ENCODE peak calls at places on chromosomes 16 and 17, in seven cellular contexts. One of them, this sample, is unnamed.

GRCh38 chr16:89883346-89884040 is 10.1 kb downstream of the TCF25 start:
- DNase-seq in AG09319: no peak
- DNase-seq in mucosa of descending colon: no peak
- DNase-seq in left lung: no peak
- DNase-seq in left ventricle myocardium inferior: no peak
- DNase-seq in prostate gland: no peak
- DNase-seq in neural crest cell: no peak
- DNase-seq in this sample: no peak

GRCh38 chr17:72287586-72287985 is 166.8 kb downstream of the SOX9 start:
- DNase-seq in AG09319: no peak
- DNase-seq in mucosa of descending colon: no peak
- DNase-seq in left lung: no peak
- DNase-seq in left ventricle myocardium inferior: no peak
- DNase-seq in prostate gland: peak
- DNase-seq in neural crest cell: no peak
- DNase-seq in this sample: no peak

GRCh38 chr16:86374603-86375002 is 135.7 kb upstream of the FOXF1 start:
- DNase-seq in AG09319: no peak
- DNase-seq in mucosa of descending colon: no peak
- DNase-seq in left lung: no peak
- DNase-seq in left ventricle myocardium inferior: no peak
- DNase-seq in prostate gland: no peak
- DNase-seq in neural crest cell: no peak
- DNase-seq in this sample: no peak

GRCh38 chr17:37701424-37702020 is 43.3 kb downstream of the HNF1B start:
- DNase-seq in AG09319: no peak
- DNase-seq in mucosa of descending colon: no peak
- DNase-seq in left lung: no peak
- DNase-seq in left ventricle myocardium inferior: no peak
- DNase-seq in prostate gland: no peak
- DNase-seq in neural crest cell: peak
- DNase-seq in this sample: no peak

GRCh38 chr17:68176770-68177169 is 71.1 kb upstream of the AMZ2 start:
- DNase-seq in AG09319: no peak
- DNase-seq in mucosa of descending colon: no peak
- DNase-seq in left lung: no peak
- DNase-seq in left ventricle myocardium inferior: no peak
- DNase-seq in prostate gland: no peak
- DNase-seq in neural crest cell: no peak
- DNase-seq in this sample: no peak

GRCh38 chr16:9091867-9092281 is 430 bp downstream of the HAPSTR1 start:
- DNase-seq in AG09319: no peak
- DNase-seq in mucosa of descending colon: peak
- DNase-seq in left lung: no peak
- DNase-seq in left ventricle myocardium inferior: peak
- DNase-seq in prostate gland: peak
- DNase-seq in neural crest cell: peak
- DNase-seq in this sample: peak

GRCh38 chr17:65362826-65363225 is 198.6 kb downstream of the AXIN2 start:
- DNase-seq in AG09319: no peak
- DNase-seq in mucosa of descending colon: no peak
- DNase-seq in left lung: no peak
- DNase-seq in left ventricle myocardium inferior: no peak
- DNase-seq in prostate gland: no peak
- DNase-seq in neural crest cell: no peak
- DNase-seq in this sample: no peak

GRCh38 chr17:49841548-49841947 is 6.3 kb downstream of the TAC4 start:
- DNase-seq in AG09319: no peak
- DNase-seq in mucosa of descending colon: no peak
- DNase-seq in left lung: no peak
- DNase-seq in left ventricle myocardium inferior: no peak
- DNase-seq in prostate gland: no peak
- DNase-seq in neural crest cell: no peak
- DNase-seq in this sample: no peak

DNA sequence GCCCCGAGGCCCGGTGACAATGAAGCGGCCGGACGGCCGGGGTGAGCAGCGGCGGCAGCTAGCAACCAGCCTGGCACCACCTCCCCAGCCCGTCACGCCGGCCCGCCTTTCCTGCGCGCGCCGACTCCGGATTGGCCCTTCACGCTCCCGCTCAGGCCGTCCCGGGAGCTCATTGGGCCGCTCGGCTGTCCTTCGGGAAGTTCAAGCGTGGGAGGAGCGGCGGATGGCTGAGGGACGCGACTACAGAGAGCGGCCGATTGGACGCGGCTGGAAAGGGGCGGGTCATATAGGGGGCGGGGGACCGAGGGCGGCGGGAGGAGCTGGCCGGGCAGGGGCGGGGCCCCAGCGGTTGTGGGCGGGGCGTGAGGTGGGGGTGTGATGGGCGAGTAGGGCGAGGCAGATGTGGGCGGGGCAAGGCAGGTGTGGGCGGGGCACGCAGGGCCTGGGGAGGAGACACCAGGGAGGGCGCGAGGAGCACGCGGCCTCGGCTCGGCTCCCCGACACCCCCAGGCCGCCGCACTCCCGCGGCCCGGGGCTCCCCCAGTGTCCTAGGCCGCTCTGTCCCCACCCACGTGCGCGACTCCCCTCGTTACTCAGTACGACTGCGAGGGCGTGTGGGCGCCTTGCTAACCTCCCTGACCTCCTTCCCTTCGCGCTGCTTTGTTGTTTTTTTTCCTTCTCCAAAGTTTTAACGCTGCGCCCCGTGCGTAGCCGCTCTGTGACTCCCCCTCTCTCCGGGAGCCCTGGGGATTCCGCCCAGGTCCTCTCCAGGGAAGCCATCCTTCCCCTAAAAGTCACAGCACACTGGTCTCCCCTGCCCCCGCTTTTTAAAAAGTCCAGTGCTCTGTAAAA is at the start of gene CEP131:
- DNase-seq in AG09319: peak
- DNase-seq in mucosa of descending colon: peak
- DNase-seq in left lung: peak
- DNase-seq in left ventricle myocardium inferior: peak
- DNase-seq in prostate gland: peak
- DNase-seq in neural crest cell: peak
- DNase-seq in this sample: peak
- TF ChIP-seq CTCF in AG09319: no peak
- TF ChIP-seq CTCF in mucosa of descending colon: no peak
- TF ChIP-seq CTCF in left lung: no peak
- TF ChIP-seq CTCF in left ventricle myocardium inferior: no peak
- TF ChIP-seq CTCF in prostate gland: no peak
- TF ChIP-seq CTCF in neural crest cell: no peak
- TF ChIP-seq CTCF in this sample: no peak

GRCh38 chr17:73341350-73342056 is 29.7 kb upstream of the CDC42EP4 start:
- DNase-seq in AG09319: no peak
- DNase-seq in mucosa of descending colon: no peak
- DNase-seq in left lung: no peak
- DNase-seq in left ventricle myocardium inferior: no peak
- DNase-seq in prostate gland: no peak
- DNase-seq in neural crest cell: no peak
- DNase-seq in this sample: no peak

GRCh38 chr17:73343739-73344454 is 32.1 kb upstream of the CDC42EP4 start:
- DNase-seq in AG09319: no peak
- DNase-seq in mucosa of descending colon: no peak
- DNase-seq in left lung: no peak
- DNase-seq in left ventricle myocardium inferior: no peak
- DNase-seq in prostate gland: no peak
- DNase-seq in neural crest cell: no peak
- DNase-seq in this sample: no peak

GRCh38 chr17:73343168-73343634 is 31.4 kb upstream of the CDC42EP4 start:
- DNase-seq in AG09319: peak
- DNase-seq in mucosa of descending colon: peak
- DNase-seq in left lung: no peak
- DNase-seq in left ventricle myocardium inferior: peak
- DNase-seq in prostate gland: no peak
- DNase-seq in neural crest cell: peak
- DNase-seq in this sample: no peak

GRCh38 chr17:73342057-73342522 is 30.3 kb upstream of the CDC42EP4 start:
- DNase-seq in AG09319: peak
- DNase-seq in mucosa of descending colon: peak
- DNase-seq in left lung: no peak
- DNase-seq in left ventricle myocardium inferior: peak
- DNase-seq in prostate gland: peak
- DNase-seq in neural crest cell: peak
- DNase-seq in this sample: no peak

DNA sequence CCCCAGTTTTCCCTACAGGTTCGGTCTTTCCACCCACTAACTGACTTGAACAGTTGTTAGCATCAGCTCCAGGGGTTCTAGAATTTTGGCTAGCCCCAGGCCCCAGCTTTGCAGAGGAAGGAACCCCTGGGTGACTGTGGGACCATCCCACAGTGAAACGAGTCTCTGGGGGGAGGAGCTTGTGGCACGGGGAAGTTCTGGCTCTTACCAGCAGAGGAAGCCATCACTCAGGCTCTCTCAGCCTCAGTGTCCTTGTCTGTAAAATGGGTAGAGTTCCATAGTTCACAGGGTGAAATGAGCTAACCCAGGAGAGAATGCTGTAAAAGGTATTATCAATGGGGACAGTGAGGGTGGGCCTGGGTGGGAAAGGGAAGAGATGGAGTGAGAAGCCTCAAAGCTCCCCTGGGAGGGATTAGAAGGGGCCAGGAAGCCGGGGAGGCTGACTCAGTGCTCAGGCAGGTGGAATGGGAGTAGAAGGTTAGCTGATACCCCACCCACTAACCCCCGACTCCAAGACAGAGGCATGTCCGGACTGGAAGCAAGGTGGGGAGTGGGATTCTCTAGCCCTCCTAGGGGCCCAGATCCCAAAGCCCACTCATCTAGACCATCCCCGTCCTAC is 30.9 kb upstream of the CDC42EP4 start:
- DNase-seq in AG09319: no peak
- DNase-seq in mucosa of descending colon: no peak
- DNase-seq in left lung: no peak
- DNase-seq in left ventricle myocardium inferior: no peak
- DNase-seq in prostate gland: no peak
- DNase-seq in neural crest cell: no peak
- DNase-seq in this sample: no peak
- TF ChIP-seq CTCF in AG09319: no peak
- TF ChIP-seq CTCF in mucosa of descending colon: no peak
- TF ChIP-seq CTCF in left lung: no peak
- TF ChIP-seq CTCF in left ventricle myocardium inferior: no peak
- TF ChIP-seq CTCF in prostate gland: no peak
- TF ChIP-seq CTCF in neural crest cell: no peak
- TF ChIP-seq CTCF in this sample: no peak

GRCh38 chr17:18185832-18186231 is 2.2 kb downstream of the ALKBH5 start:
- DNase-seq in AG09319: no peak
- DNase-seq in mucosa of descending colon: no peak
- DNase-seq in left lung: no peak
- DNase-seq in left ventricle myocardium inferior: no peak
- DNase-seq in prostate gland: no peak
- DNase-seq in neural crest cell: no peak
- DNase-seq in this sample: no peak

GRCh38 chr17:18183334-18184142 is at the start of gene ALKBH5:
- DNase-seq in AG09319: peak
- DNase-seq in mucosa of descending colon: peak
- DNase-seq in left lung: peak
- DNase-seq in left ventricle myocardium inferior: peak
- DNase-seq in prostate gland: peak
- DNase-seq in neural crest cell: peak
- DNase-seq in this sample: peak

GRCh38 chr17:18185391-18185790 is 1.8 kb downstream of the ALKBH5 start:
- DNase-seq in AG09319: no peak
- DNase-seq in mucosa of descending colon: no peak
- DNase-seq in left lung: no peak
- DNase-seq in left ventricle myocardium inferior: no peak
- DNase-seq in prostate gland: no peak
- DNase-seq in neural crest cell: no peak
- DNase-seq in this sample: no peak

GRCh38 chr17:18182978-18183333 is 672 bp upstream of the ALKBH5 start:
- DNase-seq in AG09319: peak
- DNase-seq in mucosa of descending colon: peak
- DNase-seq in left lung: peak
- DNase-seq in left ventricle myocardium inferior: peak
- DNase-seq in prostate gland: peak
- DNase-seq in neural crest cell: peak
- DNase-seq in this sample: peak

DNA sequence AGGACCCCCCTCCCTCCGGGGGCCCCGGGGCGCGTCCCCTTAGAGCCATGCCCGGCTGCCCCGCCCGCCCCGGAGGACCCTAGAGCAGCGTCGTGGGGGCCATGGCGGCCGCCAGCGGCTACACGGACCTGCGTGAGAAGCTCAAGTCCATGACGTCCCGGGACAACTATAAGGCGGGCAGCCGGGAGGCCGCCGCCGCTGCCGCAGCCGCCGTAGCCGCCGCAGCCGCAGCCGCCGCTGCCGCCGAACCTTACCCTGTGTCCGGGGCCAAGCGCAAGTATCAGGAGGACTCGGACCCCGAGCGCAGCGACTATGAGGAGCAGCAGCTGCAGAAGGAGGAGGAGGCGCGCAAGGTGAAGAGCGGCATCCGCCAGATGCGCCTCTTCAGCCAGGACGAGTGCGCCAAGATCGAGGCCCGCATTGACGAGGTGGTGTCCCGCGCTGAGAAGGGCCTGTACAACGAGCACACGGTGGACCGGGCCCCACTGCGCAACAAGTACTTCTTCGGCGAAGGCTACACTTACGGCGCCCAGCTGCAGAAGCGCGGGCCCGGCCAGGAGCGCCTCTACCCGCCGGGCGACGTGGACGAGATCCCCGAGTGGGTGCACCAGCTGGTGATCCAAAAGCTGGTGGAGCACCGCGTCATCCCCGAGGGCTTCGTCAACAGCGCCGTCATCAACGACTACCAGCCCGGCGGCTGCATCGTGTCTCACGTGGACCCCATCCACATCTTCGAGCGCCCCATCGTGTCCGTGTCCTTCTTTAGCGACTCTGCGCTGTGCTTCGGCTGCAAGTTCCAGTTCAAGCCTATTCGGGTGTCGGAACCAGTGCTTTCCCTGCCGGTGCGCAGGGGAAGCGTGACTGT is 747 bp downstream of the ALKBH5 start:
- DNase-seq in AG09319: no peak
- DNase-seq in mucosa of descending colon: peak
- DNase-seq in left lung: peak
- DNase-seq in left ventricle myocardium inferior: peak
- DNase-seq in prostate gland: peak
- DNase-seq in neural crest cell: no peak
- DNase-seq in this sample: peak
- TF ChIP-seq CTCF in AG09319: no peak
- TF ChIP-seq CTCF in mucosa of descending colon: no peak
- TF ChIP-seq CTCF in left lung: no peak
- TF ChIP-seq CTCF in left ventricle myocardium inferior: no peak
- TF ChIP-seq CTCF in prostate gland: no peak
- TF ChIP-seq CTCF in neural crest cell: no peak
- TF ChIP-seq CTCF in this sample: no peak

DNA sequence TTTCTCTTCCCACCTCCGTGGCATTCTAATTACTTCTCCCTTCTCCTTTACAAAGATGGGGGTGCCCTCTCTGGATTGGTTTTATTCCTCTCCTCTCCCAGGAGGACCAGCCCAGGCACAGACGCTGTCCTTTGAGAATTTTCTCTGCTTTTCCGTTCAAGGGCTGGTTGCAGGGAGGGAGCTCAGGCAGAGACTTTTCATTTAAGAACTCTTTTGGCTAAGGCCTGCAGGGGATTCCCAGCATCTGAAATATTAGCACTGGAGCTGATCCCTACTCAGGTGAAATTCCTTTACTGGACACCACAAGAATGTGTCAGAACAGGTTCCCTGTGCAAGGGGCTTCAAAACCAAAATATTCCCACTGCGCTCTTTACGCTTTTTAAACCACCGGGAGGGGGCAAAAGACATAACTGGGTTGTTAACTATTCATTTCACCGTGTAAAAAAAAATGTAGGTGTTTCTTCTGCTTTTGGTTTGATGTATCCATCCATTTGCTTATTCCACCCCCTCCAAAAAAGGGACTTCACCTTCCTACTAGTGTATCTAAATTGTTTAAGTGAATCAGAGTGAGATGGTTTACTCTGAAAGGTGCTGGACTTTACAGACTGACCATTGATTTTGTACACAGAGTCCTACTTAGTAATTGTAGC is 1.4 kb downstream of the NFAT5 start:
- DNase-seq in AG09319: no peak
- DNase-seq in mucosa of descending colon: no peak
- DNase-seq in left lung: no peak
- DNase-seq in left ventricle myocardium inferior: no peak
- DNase-seq in prostate gland: peak
- DNase-seq in neural crest cell: no peak
- DNase-seq in this sample: no peak
- TF ChIP-seq CTCF in AG09319: peak
- TF ChIP-seq CTCF in mucosa of descending colon: no peak
- TF ChIP-seq CTCF in left lung: no peak
- TF ChIP-seq CTCF in left ventricle myocardium inferior: peak
- TF ChIP-seq CTCF in prostate gland: no peak
- TF ChIP-seq CTCF in neural crest cell: peak
- TF ChIP-seq CTCF in this sample: no peak

This sample was measured in coronary artery.